ENCODE peak calls at places on chromosomes 16 and 17, in four cellular contexts. Q is uterus, C is thoracic aorta, M is Panc1. E is an unnamed sample. For H3K36me3, the result is how much of the 10 kb centered on the place peaks cover.

GRCh38 chr16:67013823-67014640 is 14.9 kb upstream of the CBFB start:
- DNase-seq in M (no peak), C (no peak), Q (peak), E (peak)

GRCh38 chr16:56606688-56607618 is 1.4 kb upstream of the MT2A start:
- DNase-seq in Q (peak), M (no peak), C (peak), E (no peak)

GRCh38 chr16:31435341-31436220 is 7.0 kb downstream of the ZNF843 start:
- DNase-seq in Q (no peak), M (no peak), C (no peak), E (no peak)

GRCh38 chr16:74568961-74569631 is 37.8 kb downstream of the GLG1 start:
- DNase-seq in C (no peak), M (no peak), Q (no peak), E (no peak)

GRCh38 chr17:75404223-75404738 is 1.2 kb downstream of the GRB2 start:
- DNase-seq in M (peak), C (no peak), Q (peak), E (peak)

GRCh38 chr16:89159850-89160354 is 11.6 kb upstream of the CDH15 start:
- DNase-seq in Q (no peak), C (no peak), M (no peak), E (no peak)

GRCh38 chr17:40605301-40605700 is 40.0 kb upstream of the CCR7 start:
- DNase-seq in C (no peak), M (no peak), Q (no peak), E (peak)

GRCh38 chr17:737561-738113 is 5.2 kb downstream of the TLCD3A start:
- DNase-seq in Q (no peak), C (no peak), M (no peak), E (no peak)

GRCh38 chr17:48351916-48352332 is 78.1 kb downstream of the SKAP1 start:
- DNase-seq in Q (no peak), C (no peak), M (no peak), E (peak)

GRCh38 chr17:56499799-56500388 is 93.6 kb upstream of the NOG start:
- DNase-seq in Q (no peak), M (peak), C (no peak), E (no peak)

GRCh38 chr17:72974605-72975232 is 117.8 kb downstream of the SLC39A11 start:
- DNase-seq in C (no peak), Q (no peak), M (peak), E (no peak)

GRCh38 chr16:66521951-66522771 is 27.8 kb downstream of the TK2 start:
- DNase-seq in C (no peak), M (no peak), Q (no peak), E (peak)

GRCh38 chr16:84176192-84177053 is 10.4 kb downstream of the TAF1C start:
- DNase-seq in C (no peak), Q (no peak), M (no peak), E (no peak)

GRCh38 chr17:65556014-65556909 is 5.2 kb downstream of the AXIN2 start:
- DNase-seq in C (no peak), Q (peak), M (peak), E (peak)

GRCh38 chr17:75979705-75980187 is 706 bp downstream of the TEN1 start:
- DNase-seq in Q (no peak), M (no peak), C (no peak), E (no peak)

GRCh38 chr16:35748621-35749252 is 2289.3 kb downstream of the TP53TG3F start:
- DNase-seq in Q (no peak), M (no peak), C (no peak), E (no peak)

GRCh38 chr17:9367186-9367585 is 208.4 kb downstream of the STX8 start:
- DNase-seq in Q (no peak), C (no peak), M (no peak), E (no peak)

GRCh38 chr17:21249911-21250703 is 3.1 kb downstream of the NATD1 start:
- DNase-seq in M (no peak), Q (no peak), C (no peak), E (no peak)

GRCh38 chr17:4908301-4908700 is 5.4 kb upstream of the CHRNE start:
- DNase-seq in Q (no peak), C (no peak), M (no peak), E (peak)

GRCh38 chr16:2046125-2046888 is 1.3 kb downstream of the NTHL1 start:
- DNase-seq in Q (no peak), C (no peak), M (no peak), E (no peak)

GRCh38 chr17:70629902-70630301 is 460.6 kb downstream of the KCNJ2 start:
- DNase-seq in Q (no peak), C (no peak), M (no peak), E (no peak)

GRCh38 chr16:52543654-52544053 is 3.3 kb downstream of the TOX3 start:
- DNase-seq in Q (no peak), M (no peak), C (no peak), E (no peak)

GRCh38 chr16:17343028-17343427 is 127.7 kb downstream of the XYLT1 start:
- DNase-seq in Q (no peak), M (no peak), C (no peak), E (peak)

GRCh38 chr17:81129711-81130367 is 35.5 kb upstream of the PVALEF start:
- DNase-seq in C (no peak), M (no peak), Q (no peak), E (no peak)
- H3K4me3 ChIP-seq in C (no peak), M (no peak), Q (no peak), E (no peak)

DNA sequence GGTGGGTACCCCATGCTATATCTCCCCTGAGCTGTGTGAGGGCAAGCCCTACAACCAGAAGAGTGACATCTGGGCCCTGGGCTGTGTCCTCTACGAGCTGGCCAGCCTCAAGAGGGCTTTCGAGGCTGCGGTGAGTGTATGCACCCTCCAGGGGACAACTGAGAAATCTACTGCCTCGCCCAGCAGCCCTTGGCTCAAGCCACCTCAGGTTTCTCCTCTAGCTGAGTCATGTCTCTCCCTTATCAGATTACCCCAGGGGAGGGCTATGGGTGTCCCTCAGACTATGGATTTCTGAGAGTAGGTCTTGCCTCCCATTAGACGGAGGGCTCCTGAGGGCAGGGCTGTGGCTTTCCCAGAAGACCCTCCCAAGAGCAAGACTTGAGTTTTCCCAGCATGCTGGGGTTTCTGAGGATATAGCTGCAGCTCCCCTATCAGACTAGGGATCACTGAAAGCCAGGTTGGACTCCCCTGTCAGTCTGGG is 6.7 kb downstream of the NEK8 start:
- DNase-seq in C (no peak), Q (no peak), M (no peak), E (no peak)
- H3K27ac ChIP-seq in C (no peak), Q (no peak), M (no peak), E (no peak)

GRCh38 chr17:67636312-67636711 is 81.4 kb upstream of the NOL11 start:
- DNase-seq in C (no peak), M (no peak), Q (no peak), E (no peak)

GRCh38 chr17:67637901-67638641 is 79.7 kb upstream of the NOL11 start:
- DNase-seq in C (no peak), Q (no peak), M (no peak), E (no peak)

GRCh38 chr17:67636841-67637240 is 80.9 kb upstream of the NOL11 start:
- DNase-seq in Q (no peak), C (no peak), M (no peak), E (no peak)

GRCh38 chr17:67633751-67634191 is 84.0 kb upstream of the NOL11 start:
- DNase-seq in C (no peak), Q (peak), M (no peak), E (no peak)

DNA sequence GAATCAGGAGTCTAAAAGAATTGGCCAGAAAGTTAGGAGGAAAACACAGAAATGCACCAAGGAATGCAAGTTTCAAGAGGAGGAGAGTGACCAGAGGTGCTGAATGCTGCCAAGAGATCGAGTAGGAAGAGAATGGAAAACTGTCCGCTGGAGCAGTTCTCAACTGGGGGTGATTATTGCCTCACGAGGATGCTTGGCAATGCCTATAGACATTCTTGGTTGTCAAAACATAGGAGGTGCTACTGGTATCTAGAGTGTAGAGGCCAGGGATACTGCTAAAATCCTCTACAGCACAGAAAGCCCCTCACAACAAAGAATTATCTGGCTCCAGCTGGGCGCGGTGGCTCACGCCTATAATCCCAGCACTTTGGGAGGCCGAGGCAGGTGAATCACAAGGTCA is 82.0 kb upstream of the NOL11 start:
- DNase-seq in Q (no peak), C (no peak), M (no peak), E (no peak)
- H3K36me3 ChIP-seq in Q (under half), C (under half), M (under half), E (under half)

GRCh38 chr16:11781773-11782172 is 15.3 kb downstream of the ZC3H7A start:
- DNase-seq in M (no peak), Q (no peak), C (no peak), E (no peak)
- H3K4me3 ChIP-seq in M (no peak), Q (no peak), C (peak), E (peak)

GRCh38 chr17:45230410-45230786 is 8.7 kb downstream of the FMNL1 start:
- DNase-seq in C (no peak), M (no peak), Q (no peak), E (no peak)
- H3K27ac ChIP-seq in C (no peak), M (peak), Q (no peak), E (peak)

GRCh38 chr17:43810823-43811222 is 22.1 kb downstream of the MPP3 start:
- DNase-seq in M (no peak), C (no peak), Q (no peak), E (no peak)
- H3K36me3 ChIP-seq in M (under half), C (under half), Q (under half), E (under half)

GRCh38 chr17:44987194-44987882 is 19.2 kb upstream of the C1QL1 start:
- DNase-seq in Q (no peak), M (no peak), C (no peak), E (no peak)
- H3K4me3 ChIP-seq in Q (no peak), M (no peak), C (no peak), E (no peak)

GRCh38 chr17:50132104-50132794 is 2.3 kb upstream of the SAMD14 start:
- DNase-seq in Q (no peak), C (no peak), M (no peak), E (no peak)
- H3K27ac ChIP-seq in Q (no peak), C (peak), M (no peak), E (no peak)